ENCODE peak calls at places on chromosomes 16 and 17, in four cellular contexts. One of them, this sample, is unnamed.

GRCh38 chr17:27340575-27340974 is 46.7 kb downstream of the WSB1 start:
- DNase-seq in neural crest cell: no peak
- DNase-seq in ELR: no peak
- DNase-seq in RPMI7951: no peak
- DNase-seq in this sample: no peak

GRCh38 chr17:56786989-56787482 is 46.7 kb downstream of the C17orf67 start:
- DNase-seq in ELR: peak; percentile 99
- DNase-seq in RPMI7951: peak; percentile 90
- DNase-seq in neural crest cell: no peak
- DNase-seq in this sample: no peak

GRCh38 chr17:36089888-36090836 is at the start of gene CCL3:
- DNase-seq in RPMI7951: no peak
- DNase-seq in neural crest cell: no peak
- DNase-seq in ELR: peak; percentile 31
- DNase-seq in this sample: no peak

GRCh38 chr17:7042507-7043194 is 1.2 kb downstream of the SLC16A11 start:
- DNase-seq in neural crest cell: no peak
- DNase-seq in ELR: no peak
- DNase-seq in RPMI7951: no peak
- DNase-seq in this sample: no peak

GRCh38 chr17:48546924-48547838 is 2.3 kb upstream of the HOXB2 start:
- DNase-seq in ELR: no peak
- DNase-seq in neural crest cell: no peak
- DNase-seq in RPMI7951: peak; percentile 47
- DNase-seq in this sample: peak; percentile 46

GRCh38 chr16:75486666-75487313 is 8.5 kb downstream of the CHST6 start:
- DNase-seq in ELR: no peak
- DNase-seq in neural crest cell: no peak
- DNase-seq in RPMI7951: no peak
- DNase-seq in this sample: no peak

GRCh38 chr17:3964203-3965122 is at the start of gene ATP2A3:
- DNase-seq in ELR: no peak
- DNase-seq in RPMI7951: peak; percentile 18
- DNase-seq in neural crest cell: no peak
- DNase-seq in this sample: no peak

GRCh38 chr16:23362460-23363317 is 60.6 kb downstream of the SCNN1B start:
- DNase-seq in RPMI7951: peak; percentile 5
- DNase-seq in neural crest cell: no peak
- DNase-seq in ELR: no peak
- DNase-seq in this sample: no peak

GRCh38 chr17:55177159-55177913 is 87.4 kb upstream of the HLF start:
- DNase-seq in ELR: peak; percentile 35
- DNase-seq in RPMI7951: no peak
- DNase-seq in neural crest cell: no peak
- DNase-seq in this sample: peak; percentile 27

GRCh38 chr17:49996495-49997255 is 1.7 kb upstream of the DLX3 start:
- DNase-seq in RPMI7951: peak; percentile 18
- DNase-seq in ELR: peak; percentile 60
- DNase-seq in neural crest cell: peak; percentile 86
- DNase-seq in this sample: peak; percentile 73

GRCh38 chr17:2179615-2180295 is 123.8 kb downstream of the SMG6 start:
- DNase-seq in RPMI7951: peak; percentile 98
- DNase-seq in ELR: peak; percentile 25
- DNase-seq in neural crest cell: no peak
- DNase-seq in this sample: peak; percentile 21

GRCh38 chr16:28923231-28923587 is 1.8 kb downstream of the RABEP2 start:
- DNase-seq in neural crest cell: no peak
- DNase-seq in RPMI7951: no peak
- DNase-seq in ELR: no peak
- DNase-seq in this sample: no peak

GRCh38 chr17:44878627-44879221 is 20.5 kb downstream of the EFTUD2 start:
- DNase-seq in ELR: peak; percentile 68
- DNase-seq in RPMI7951: peak; percentile 44
- DNase-seq in neural crest cell: peak; percentile 28
- DNase-seq in this sample: peak; percentile 39

GRCh38 chr16:13110124-13110796 is 208.9 kb downstream of the SHISA9 start:
- DNase-seq in neural crest cell: peak; percentile 20
- DNase-seq in ELR: no peak
- DNase-seq in RPMI7951: peak; percentile 90
- DNase-seq in this sample: no peak

GRCh38 chr17:81434681-81435417 is 39.6 kb downstream of the BAHCC1 start:
- DNase-seq in neural crest cell: no peak
- DNase-seq in ELR: no peak
- DNase-seq in RPMI7951: no peak
- DNase-seq in this sample: no peak

GRCh38 chr17:77494664-77495435 is 354.1 kb downstream of the SEC14L1 start:
- DNase-seq in neural crest cell: peak; percentile 87
- DNase-seq in ELR: peak; percentile 82
- DNase-seq in RPMI7951: peak; percentile 58
- DNase-seq in this sample: peak; percentile 73

GRCh38 chr17:51258756-51259573 is 884 bp downstream of the MBTD1 start:
- DNase-seq in ELR: peak; percentile 59
- DNase-seq in neural crest cell: no peak
- DNase-seq in RPMI7951: no peak
- DNase-seq in this sample: peak; percentile 42

GRCh38 chr16:2852731-2853507 is 5.1 kb downstream of the PRSS22 start:
- DNase-seq in ELR: no peak
- DNase-seq in RPMI7951: no peak
- DNase-seq in neural crest cell: no peak
- DNase-seq in this sample: no peak

GRCh38 chr16:30372037-30372712 is 1.9 kb upstream of the TBC1D10B start:
- DNase-seq in ELR: no peak
- DNase-seq in neural crest cell: no peak
- DNase-seq in RPMI7951: no peak
- DNase-seq in this sample: no peak

GRCh38 chr16:23907457-23907902 is 71.7 kb downstream of the PRKCB start:
- DNase-seq in neural crest cell: no peak
- DNase-seq in ELR: no peak
- DNase-seq in RPMI7951: no peak
- DNase-seq in this sample: no peak

GRCh38 chr16:49704586-49705155 is 151.2 kb downstream of the ZNF423 start:
- DNase-seq in ELR: no peak
- DNase-seq in neural crest cell: no peak
- DNase-seq in RPMI7951: no peak
- DNase-seq in this sample: peak; percentile 39

GRCh38 chr16:58187657-58188430 is 10.1 kb downstream of the CSNK2A2 start:
- DNase-seq in RPMI7951: no peak
- DNase-seq in neural crest cell: no peak
- DNase-seq in ELR: no peak
- DNase-seq in this sample: no peak